ENCODE peak calls at places on chromosomes 1 and 21, in six cellular contexts. One of them, this sample, is unnamed.

GRCh38 chr1:234373938-234374240 is 633 bp downstream of the COA6 start:
- DNase-seq in NT2/D1: no peak
- DNase-seq in trophoblast cell: no peak
- DNase-seq in mesendoderm: no peak
- DNase-seq in skeletal muscle cell: no peak
- DNase-seq in fibroblast of lung: no peak
- DNase-seq in this sample: no peak

GRCh38 chr1:236089046-236089773 is 24.3 kb upstream of the NID1 start:
- DNase-seq in NT2/D1: no peak
- DNase-seq in trophoblast cell: no peak
- DNase-seq in mesendoderm: no peak
- DNase-seq in skeletal muscle cell: no peak
- DNase-seq in fibroblast of lung: peak
- DNase-seq in this sample: no peak

GRCh38 chr1:196407358-196408041 is 200.7 kb downstream of the KCNT2 start:
- DNase-seq in NT2/D1: no peak
- DNase-seq in trophoblast cell: no peak
- DNase-seq in mesendoderm: peak
- DNase-seq in skeletal muscle cell: no peak
- DNase-seq in fibroblast of lung: peak
- DNase-seq in this sample: no peak

GRCh38 chr1:23577056-23577985 is 18.0 kb upstream of the ID3 start:
- DNase-seq in NT2/D1: no peak
- DNase-seq in trophoblast cell: peak
- DNase-seq in mesendoderm: no peak
- DNase-seq in skeletal muscle cell: peak
- DNase-seq in fibroblast of lung: peak
- DNase-seq in this sample: no peak

GRCh38 chr21:34613679-34614442 is 1.1 kb downstream of the RCAN1 start:
- DNase-seq in NT2/D1: no peak
- DNase-seq in trophoblast cell: no peak
- DNase-seq in mesendoderm: no peak
- DNase-seq in skeletal muscle cell: no peak
- DNase-seq in fibroblast of lung: no peak
- DNase-seq in this sample: peak

GRCh38 chr1:205270271-205270670 is 42.5 kb downstream of the TMCC2 start:
- DNase-seq in NT2/D1: no peak
- DNase-seq in trophoblast cell: no peak
- DNase-seq in mesendoderm: no peak
- DNase-seq in skeletal muscle cell: no peak
- DNase-seq in fibroblast of lung: no peak
- DNase-seq in this sample: no peak

GRCh38 chr1:168114845-168115244 is 21.9 kb downstream of the GPR161 start:
- DNase-seq in NT2/D1: no peak
- DNase-seq in trophoblast cell: no peak
- DNase-seq in mesendoderm: no peak
- DNase-seq in skeletal muscle cell: no peak
- DNase-seq in fibroblast of lung: no peak
- DNase-seq in this sample: no peak

GRCh38 chr1:154567386-154568164 is at the start of gene CHRNB2:
- DNase-seq in NT2/D1: peak
- DNase-seq in trophoblast cell: peak
- DNase-seq in mesendoderm: peak
- DNase-seq in skeletal muscle cell: no peak
- DNase-seq in fibroblast of lung: peak
- DNase-seq in this sample: peak

GRCh38 chr21:39077816-39078215 is 105.4 kb downstream of the PSMG1 start:
- DNase-seq in NT2/D1: no peak
- DNase-seq in trophoblast cell: no peak
- DNase-seq in mesendoderm: no peak
- DNase-seq in skeletal muscle cell: no peak
- DNase-seq in fibroblast of lung: no peak
- DNase-seq in this sample: no peak

GRCh38 chr1:15012822-15013221 is 140.7 kb upstream of the TMEM51 start:
- DNase-seq in NT2/D1: no peak
- DNase-seq in trophoblast cell: no peak
- DNase-seq in mesendoderm: no peak
- DNase-seq in skeletal muscle cell: no peak
- DNase-seq in fibroblast of lung: no peak
- DNase-seq in this sample: no peak

GRCh38 chr1:155254714-155255242 is 505 bp downstream of the ENTREP3 start:
- DNase-seq in NT2/D1: no peak
- DNase-seq in trophoblast cell: no peak
- DNase-seq in mesendoderm: no peak
- DNase-seq in skeletal muscle cell: no peak
- DNase-seq in fibroblast of lung: no peak
- DNase-seq in this sample: peak

GRCh38 chr1:209416009-209416408 is 167.5 kb upstream of the CAMK1G start:
- DNase-seq in NT2/D1: no peak
- DNase-seq in trophoblast cell: peak
- DNase-seq in mesendoderm: no peak
- DNase-seq in skeletal muscle cell: no peak
- DNase-seq in fibroblast of lung: no peak
- DNase-seq in this sample: no peak

GRCh38 chr1:218364028-218364710 is 19.0 kb downstream of the TGFB2 start:
- DNase-seq in NT2/D1: no peak
- DNase-seq in trophoblast cell: no peak
- DNase-seq in mesendoderm: no peak
- DNase-seq in skeletal muscle cell: no peak
- DNase-seq in fibroblast of lung: no peak
- DNase-seq in this sample: no peak

GRCh38 chr1:216836316-216836715 is 113.1 kb upstream of the ESRRG start:
- DNase-seq in NT2/D1: no peak
- DNase-seq in trophoblast cell: no peak
- DNase-seq in mesendoderm: no peak
- DNase-seq in skeletal muscle cell: no peak
- DNase-seq in fibroblast of lung: no peak
- DNase-seq in this sample: no peak

GRCh38 chr1:183239793-183240625 is 53.9 kb downstream of the LAMC2 start:
- DNase-seq in NT2/D1: no peak
- DNase-seq in trophoblast cell: no peak
- DNase-seq in mesendoderm: no peak
- DNase-seq in skeletal muscle cell: no peak
- DNase-seq in fibroblast of lung: no peak
- DNase-seq in this sample: no peak

GRCh38 chr21:46410516-46410915 is 48.2 kb upstream of the DIP2A start:
- DNase-seq in NT2/D1: no peak
- DNase-seq in trophoblast cell: no peak
- DNase-seq in mesendoderm: no peak
- DNase-seq in skeletal muscle cell: no peak
- DNase-seq in fibroblast of lung: no peak
- DNase-seq in this sample: peak

GRCh38 chr1:151798571-151798970 is 6.6 kb downstream of the LINGO4 start:
- DNase-seq in NT2/D1: no peak
- DNase-seq in trophoblast cell: no peak
- DNase-seq in mesendoderm: no peak
- DNase-seq in skeletal muscle cell: no peak
- DNase-seq in fibroblast of lung: no peak
- DNase-seq in this sample: no peak

GRCh38 chr1:27102707-27103468 is 52.0 kb downstream of the SLC9A1 start:
- DNase-seq in NT2/D1: peak
- DNase-seq in trophoblast cell: peak
- DNase-seq in mesendoderm: peak
- DNase-seq in skeletal muscle cell: no peak
- DNase-seq in fibroblast of lung: peak
- DNase-seq in this sample: peak

GRCh38 chr1:198496216-198497143 is 44.0 kb downstream of the ATP6V1G3 start:
- DNase-seq in NT2/D1: no peak
- DNase-seq in trophoblast cell: peak
- DNase-seq in mesendoderm: no peak
- DNase-seq in skeletal muscle cell: no peak
- DNase-seq in fibroblast of lung: peak
- DNase-seq in this sample: no peak

GRCh38 chr1:6591222-6591621 is 11.4 kb downstream of the ZBTB48 start:
- DNase-seq in NT2/D1: no peak
- DNase-seq in trophoblast cell: no peak
- DNase-seq in mesendoderm: no peak
- DNase-seq in skeletal muscle cell: no peak
- DNase-seq in fibroblast of lung: no peak
- DNase-seq in this sample: no peak

DNA sequence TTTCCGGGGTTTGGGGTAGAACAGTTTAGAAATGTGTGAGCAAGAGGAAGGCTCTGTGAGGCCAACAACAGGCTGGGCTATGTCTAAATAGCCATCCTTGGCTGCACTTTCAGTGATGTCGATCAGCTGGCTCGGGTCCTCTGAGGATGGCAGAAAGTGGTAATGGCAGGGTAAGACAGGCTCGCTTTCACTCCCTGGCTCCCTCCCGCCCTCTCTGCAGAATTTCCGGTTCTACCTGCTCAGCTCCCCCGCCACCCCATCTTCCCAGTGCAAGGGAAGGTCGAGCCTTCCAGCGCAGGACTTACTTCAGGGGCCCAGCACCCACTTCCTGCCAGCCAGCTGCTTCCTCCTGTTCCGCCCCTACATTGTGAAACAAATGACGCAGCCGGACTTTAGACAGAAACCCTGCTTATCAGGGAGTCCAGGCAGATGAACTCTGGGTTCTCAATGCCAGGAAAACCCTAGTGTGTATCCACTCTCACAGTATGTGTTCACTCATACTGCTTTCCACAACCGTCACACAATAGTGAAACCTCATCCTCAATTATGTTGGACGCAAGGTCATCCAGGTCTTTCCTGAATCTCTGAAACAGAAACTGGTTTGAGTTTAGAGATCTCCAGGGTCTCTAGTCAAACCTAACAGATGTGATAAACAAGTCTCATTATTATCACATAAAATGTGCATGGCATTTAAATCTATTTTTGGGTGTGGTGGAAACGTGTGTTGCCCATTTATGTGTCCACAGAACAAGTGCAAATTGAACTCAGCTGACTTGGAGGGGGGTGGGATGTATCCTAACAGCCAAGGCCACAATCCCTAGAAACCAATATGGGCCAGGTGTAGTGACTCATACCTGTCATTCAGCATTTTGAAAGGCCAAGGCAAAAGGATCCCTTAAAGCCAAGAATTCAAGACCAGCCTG is 7.1 kb downstream of the F11R start:
- DNase-seq in NT2/D1: no peak
- DNase-seq in trophoblast cell: peak
- DNase-seq in mesendoderm: peak
- DNase-seq in skeletal muscle cell: peak
- DNase-seq in fibroblast of lung: peak
- DNase-seq in this sample: peak
- H3K4me3 ChIP-seq in NT2/D1: no peak
- H3K4me3 ChIP-seq in trophoblast cell: no peak
- H3K4me3 ChIP-seq in mesendoderm: no peak
- H3K4me3 ChIP-seq in skeletal muscle cell: no peak
- H3K4me3 ChIP-seq in fibroblast of lung: no peak
- H3K4me3 ChIP-seq in this sample: peak

GRCh38 chr1:208047975-208048374 is 137.1 kb upstream of the CD34 start:
- DNase-seq in NT2/D1: no peak
- DNase-seq in trophoblast cell: no peak
- DNase-seq in mesendoderm: no peak
- DNase-seq in skeletal muscle cell: no peak
- DNase-seq in fibroblast of lung: peak
- DNase-seq in this sample: no peak
- H3K4me3 ChIP-seq in NT2/D1: no peak
- H3K4me3 ChIP-seq in trophoblast cell: no peak
- H3K4me3 ChIP-seq in mesendoderm: no peak
- H3K4me3 ChIP-seq in skeletal muscle cell: no peak
- H3K4me3 ChIP-seq in fibroblast of lung: no peak
- H3K4me3 ChIP-seq in this sample: no peak

GRCh38 chr1:41683681-41684500 is 199.4 kb upstream of the EDN2 start:
- DNase-seq in NT2/D1: no peak
- DNase-seq in trophoblast cell: no peak
- DNase-seq in mesendoderm: peak
- DNase-seq in skeletal muscle cell: no peak
- DNase-seq in fibroblast of lung: no peak
- DNase-seq in this sample: no peak
- H3K4me3 ChIP-seq in NT2/D1: no peak
- H3K4me3 ChIP-seq in trophoblast cell: no peak
- H3K4me3 ChIP-seq in mesendoderm: no peak
- H3K4me3 ChIP-seq in skeletal muscle cell: no peak
- H3K4me3 ChIP-seq in fibroblast of lung: no peak
- H3K4me3 ChIP-seq in this sample: no peak

DNA sequence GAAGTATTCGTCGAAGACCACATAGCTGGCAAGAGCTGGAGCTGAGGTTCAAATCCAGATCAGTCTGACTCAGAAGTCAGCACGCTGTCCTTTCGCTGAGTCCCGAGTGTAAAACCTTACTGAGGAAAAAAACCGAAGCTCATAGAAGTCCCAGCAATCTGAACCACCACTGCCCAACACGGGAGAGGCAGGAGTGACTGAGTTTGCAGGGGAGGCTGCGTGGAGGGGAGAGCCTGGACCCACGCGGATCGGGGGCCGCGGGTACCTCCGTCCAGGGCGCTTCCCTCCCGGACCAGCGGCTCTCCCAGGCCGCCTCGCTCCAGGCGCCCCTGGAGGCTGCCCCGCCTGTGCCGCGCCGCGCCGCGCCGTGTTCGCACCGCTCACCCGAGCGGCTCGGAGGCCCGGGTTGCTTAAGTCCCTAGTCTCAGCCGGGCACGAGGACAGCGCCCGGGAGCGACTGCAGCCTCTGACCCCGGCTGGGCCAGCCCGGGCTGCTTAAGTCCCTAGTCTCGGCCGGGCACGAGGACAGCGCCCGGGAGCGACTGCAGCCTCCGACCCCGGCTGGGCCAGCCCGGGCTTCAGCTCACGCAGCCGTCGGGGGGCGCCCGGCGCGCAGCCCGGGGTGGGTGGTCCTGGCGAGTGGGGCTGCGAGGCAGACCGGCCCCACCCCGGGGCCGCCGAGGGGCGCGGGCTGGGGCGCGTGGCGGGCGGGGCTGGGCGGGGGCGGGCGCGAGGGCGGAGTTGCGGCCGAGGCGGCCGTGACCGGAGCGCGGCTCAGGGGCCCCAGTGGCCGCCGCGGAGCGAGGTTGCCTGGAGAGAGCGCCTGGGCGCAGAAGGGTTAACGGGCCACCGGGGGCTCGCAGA is at the start of gene ADAMTSL4:
- DNase-seq in NT2/D1: no peak
- DNase-seq in trophoblast cell: peak
- DNase-seq in mesendoderm: peak
- DNase-seq in skeletal muscle cell: no peak
- DNase-seq in fibroblast of lung: peak
- DNase-seq in this sample: peak
- H3K4me3 ChIP-seq in NT2/D1: peak
- H3K4me3 ChIP-seq in trophoblast cell: peak
- H3K4me3 ChIP-seq in mesendoderm: no peak
- H3K4me3 ChIP-seq in skeletal muscle cell: peak
- H3K4me3 ChIP-seq in fibroblast of lung: peak
- H3K4me3 ChIP-seq in this sample: peak

DNA sequence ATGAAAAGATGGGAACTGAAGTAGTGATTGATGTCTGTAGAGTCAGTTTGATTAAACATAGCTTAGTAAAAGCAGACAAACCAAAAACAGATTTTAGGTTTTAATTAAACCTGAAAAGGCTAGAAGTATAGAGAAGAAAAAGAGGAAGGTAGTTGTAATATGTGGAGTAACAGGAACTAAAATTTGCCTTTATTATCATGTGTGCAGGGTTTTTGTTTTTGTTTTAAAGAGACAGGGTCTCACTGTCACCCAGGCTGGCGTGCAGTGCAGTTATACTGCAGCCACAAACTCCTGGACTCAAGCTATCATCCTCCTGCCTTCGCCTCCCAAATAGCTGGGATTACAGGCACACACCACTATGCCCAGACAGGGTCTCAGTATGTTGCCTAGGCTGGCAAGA is 6.0 kb downstream of the TOR1AIP1 start:
- DNase-seq in NT2/D1: no peak
- DNase-seq in trophoblast cell: no peak
- DNase-seq in mesendoderm: no peak
- DNase-seq in skeletal muscle cell: no peak
- DNase-seq in fibroblast of lung: no peak
- DNase-seq in this sample: no peak
- H3K4me3 ChIP-seq in NT2/D1: no peak
- H3K4me3 ChIP-seq in trophoblast cell: no peak
- H3K4me3 ChIP-seq in mesendoderm: no peak
- H3K4me3 ChIP-seq in skeletal muscle cell: no peak
- H3K4me3 ChIP-seq in fibroblast of lung: no peak
- H3K4me3 ChIP-seq in this sample: no peak